ENCODE peak calls at places on chromosomes 11 and 22, in five cellular contexts. S is HCT116, Q is HepG2, B is K562, Z is SK-N-SH. K is an unnamed sample.

GRCh38 chr11:69086152-69086551 is 37.4 kb downstream of the TPCN2 start:
- DNase-seq in Q (no peak), B (no peak), S (no peak), Z (no peak), K (no peak)

GRCh38 chr11:110453684-110454354 is 24.1 kb downstream of the FDX1 start:
- DNase-seq in S (no peak), B (no peak), Q (no peak), Z (no peak), K (no peak)

GRCh38 chr11:122159861-122160260 is 43.8 kb upstream of the BLID start:
- DNase-seq in Q (no peak), S (no peak), B (no peak), Z (no peak), K (no peak)

GRCh38 chr22:32996702-32997101 is 61.5 kb downstream of the SYN3 start:
- DNase-seq in Z (no peak), B (no peak), S (no peak), Q (no peak), K (no peak)

GRCh38 chr11:72782081-72782920 is 11.5 kb downstream of the STARD10 start:
- DNase-seq in Z (peak; percentile 61), S (no peak), Q (peak; percentile 79), B (no peak), K (no peak)

GRCh38 chr22:32411388-32411787 is 659 bp downstream of the RTCB start:
- DNase-seq in B (no peak), Q (peak; percentile 27), S (no peak), Z (peak; percentile 12), K (no peak)

GRCh38 chr11:28701760-28702449 is 593.7 kb downstream of the METTL15 start:
- DNase-seq in B (no peak), S (peak; percentile 69), Q (no peak), Z (no peak), K (no peak)

GRCh38 chr22:18078329-18079041 is 695 bp downstream of the PEX26 start:
- DNase-seq in Q (peak; percentile 34), Z (peak; percentile 63), B (peak; percentile 40), S (no peak), K (no peak)

GRCh38 chr11:76293189-76293631 is 86.9 kb upstream of the WNT11 start:
- DNase-seq in S (no peak), B (no peak), Q (no peak), Z (no peak), K (peak; percentile 71)

DNA sequence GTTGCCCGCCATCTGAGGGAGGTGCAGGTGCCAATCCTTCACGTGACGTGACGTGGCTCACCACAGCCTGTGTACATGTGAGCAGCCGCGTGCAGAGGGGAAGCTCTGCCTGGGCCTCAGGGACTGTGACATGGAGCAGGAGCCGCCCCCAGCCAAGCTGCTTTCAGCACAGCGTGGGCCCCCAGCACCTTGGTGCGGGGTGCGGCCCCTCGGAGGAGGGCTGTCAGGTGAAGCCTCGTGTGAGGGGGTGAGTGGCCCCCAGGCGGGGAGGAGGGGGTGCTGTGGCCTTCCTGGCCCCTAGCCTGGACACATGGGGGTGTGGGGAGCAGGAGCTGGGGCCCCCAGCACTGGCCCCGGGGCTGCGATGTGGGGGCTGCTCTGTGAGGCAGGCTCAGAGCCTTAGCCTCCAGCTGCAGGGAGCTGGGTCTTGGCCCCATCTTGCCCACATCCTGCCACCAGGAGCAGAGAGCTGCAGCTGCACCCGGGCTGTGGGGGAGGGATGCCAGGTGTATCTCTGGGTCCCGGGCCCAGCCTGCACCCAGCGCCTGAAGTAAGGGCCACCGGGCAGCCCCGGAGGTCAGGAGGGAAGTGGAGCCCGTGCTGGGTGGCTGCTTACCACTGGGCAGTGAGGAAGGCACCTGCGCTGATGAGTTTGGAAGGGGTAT is at the start of gene ADORA2A:
- DNase-seq in Q (no peak), S (no peak), Z (peak; percentile 39), B (no peak), K (peak; percentile 35)
- TF ChIP-seq ZBTB33 in Q (no peak), S (no peak), Z (no peak), B (no peak), K (no peak)

DNA sequence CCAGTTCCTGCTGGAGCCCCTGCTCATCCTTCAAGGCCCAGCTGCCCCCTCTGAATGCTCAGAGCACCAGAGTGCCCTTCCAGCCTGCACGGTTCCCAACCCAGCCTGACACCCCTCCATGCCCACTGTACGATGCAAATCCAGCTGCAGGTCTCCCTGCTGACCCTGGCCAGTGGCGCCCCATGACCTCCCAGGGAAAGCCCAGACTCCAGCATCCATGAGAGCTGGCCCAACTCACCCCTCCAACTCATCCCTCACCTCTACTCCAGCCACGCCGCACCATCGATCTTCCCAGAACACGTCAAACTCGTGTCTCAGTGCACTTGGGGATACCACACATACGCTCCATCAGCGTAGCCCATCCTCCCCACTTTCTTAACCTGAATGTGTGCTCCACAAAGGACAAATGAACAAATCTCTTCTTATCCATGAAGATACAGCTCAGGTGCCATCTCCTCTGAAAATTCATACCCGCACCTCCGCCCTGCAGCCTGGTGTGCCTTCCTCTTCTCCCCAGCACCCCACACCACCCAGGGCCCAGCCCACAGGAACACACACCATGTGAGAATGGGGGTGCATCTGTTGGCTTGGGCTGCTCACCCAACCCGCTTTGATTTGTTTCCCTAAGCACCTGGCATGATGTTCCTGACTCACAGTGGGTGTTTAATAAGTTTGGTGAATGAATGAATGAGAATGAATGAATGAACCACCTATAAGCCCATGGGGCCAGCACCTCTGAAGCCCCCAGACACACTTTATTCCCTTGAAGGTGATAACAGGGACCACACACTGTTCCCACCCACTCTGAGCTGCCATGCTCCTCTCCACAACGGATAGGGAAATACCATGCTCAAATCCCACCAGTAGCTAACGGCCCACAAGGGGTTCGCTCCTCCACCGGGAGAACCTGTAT is 6.2 kb downstream of the PLA2G6 start:
- DNase-seq in Z (no peak), B (no peak), Q (no peak), S (no peak), K (no peak)
- TF ChIP-seq ZBTB33 in Z (no peak), B (no peak), Q (no peak), S (no peak), K (no peak)

GRCh38 chr11:444397-445144 is 2.8 kb upstream of the ANO9 start:
- DNase-seq in Z (no peak), B (peak; percentile 69), Q (no peak), S (no peak), K (no peak)
- TF ChIP-seq ZBTB33 in Z (no peak), B (no peak), Q (no peak), S (no peak), K (no peak)

DNA sequence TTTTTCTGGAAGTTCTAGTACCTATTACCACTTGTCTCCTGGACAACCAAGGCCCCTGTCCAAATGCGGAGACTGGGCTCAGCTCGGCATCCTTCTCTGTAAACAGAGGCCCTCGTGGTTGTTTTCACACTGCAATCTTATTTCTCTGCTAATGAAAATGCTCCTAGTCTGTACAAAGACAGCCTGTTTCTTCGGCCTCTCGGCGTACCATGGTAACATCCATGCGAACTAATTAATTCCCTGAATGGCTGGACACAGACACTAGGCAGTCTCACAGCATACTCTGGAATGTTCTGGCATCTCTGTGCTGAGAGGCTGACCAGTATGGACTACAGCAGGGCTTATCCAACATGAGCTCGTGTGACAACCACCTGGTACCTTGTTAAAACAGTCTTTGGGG is 5.7 kb downstream of the POLR3H start:
- DNase-seq in S (no peak), B (no peak), Q (no peak), Z (no peak), K (no peak)
- TF ChIP-seq ZBTB33 in S (no peak), B (no peak), Q (no peak), Z (no peak), K (no peak)

DNA sequence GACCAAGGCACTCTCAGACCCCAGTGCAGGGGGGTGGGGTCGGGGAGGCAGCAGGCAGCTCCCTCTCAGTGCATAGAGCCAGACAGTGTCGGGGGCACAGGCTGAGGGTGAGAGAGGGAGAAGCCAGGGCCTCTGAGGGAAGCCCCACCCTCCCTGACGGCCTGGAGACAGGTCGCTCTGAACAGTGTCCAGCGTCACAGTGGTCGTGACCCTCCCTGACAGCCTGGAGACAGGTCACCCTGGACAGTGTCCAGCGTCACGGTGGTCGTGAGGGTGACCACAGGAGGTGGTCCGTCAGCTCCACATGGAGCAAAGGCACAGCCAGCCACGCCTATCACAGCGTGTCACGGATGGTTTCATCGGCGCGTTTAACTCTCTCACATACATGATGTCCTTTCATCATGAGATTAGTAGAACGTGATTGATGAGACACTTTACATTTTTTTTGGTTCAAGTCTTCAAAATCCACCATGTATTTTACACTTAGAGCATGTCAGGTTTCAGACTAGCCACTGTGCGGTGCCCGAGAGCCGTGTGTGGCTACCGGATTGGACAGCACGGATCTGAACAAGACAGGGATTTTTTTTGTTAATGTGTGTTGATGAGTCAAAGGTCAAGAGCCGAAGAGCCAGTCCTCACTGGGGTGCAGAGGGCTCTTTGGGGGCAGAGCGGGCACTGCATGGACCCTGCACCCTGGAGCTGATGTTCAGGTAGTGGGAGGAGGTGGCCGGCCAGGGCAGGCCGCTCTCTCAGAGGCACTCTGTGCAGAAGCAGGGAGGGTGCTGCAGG is 23.9 kb upstream of the PANX2 start:
- DNase-seq in Q (peak; percentile 87), Z (peak; percentile 81), B (peak; percentile 63), S (peak; percentile 32), K (no peak)
- TF ChIP-seq ZBTB33 in Q (peak; percentile 22), Z (no peak), B (peak; percentile 84), S (no peak), K (no peak)

DNA sequence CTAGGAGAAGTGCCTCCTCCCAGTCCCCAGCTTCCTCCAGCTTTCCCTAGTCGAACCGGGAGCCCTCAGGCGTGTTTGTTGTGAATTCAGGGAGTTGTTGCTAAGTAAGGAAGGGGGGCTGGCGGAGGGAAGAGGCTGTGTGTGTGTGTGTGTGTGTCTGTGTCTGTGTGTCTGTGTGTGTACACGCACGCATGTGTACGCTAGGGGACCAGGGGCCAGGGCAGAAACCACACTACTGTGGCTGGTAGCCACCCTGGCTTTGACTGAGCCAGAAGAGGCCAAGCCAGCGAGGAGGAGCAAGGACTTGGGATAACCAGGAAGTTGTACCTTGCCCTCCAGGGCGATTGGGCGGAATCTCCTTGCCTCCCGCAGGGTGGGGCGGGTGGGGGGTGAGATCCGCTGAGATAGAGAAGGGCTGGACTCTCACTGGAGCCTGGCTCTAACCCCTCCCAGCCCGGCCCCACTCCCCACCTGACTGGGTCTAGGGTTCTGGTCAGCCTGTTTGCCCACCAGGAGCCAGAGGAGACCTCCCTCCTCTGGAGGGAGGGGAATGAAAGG is 7.5 kb downstream of the BCL9L start:
- DNase-seq in B (peak; percentile 77), S (no peak), Z (peak; percentile 53), Q (peak; percentile 69), K (no peak)
- TF ChIP-seq ZBTB33 in B (no peak), S (no peak), Z (no peak), Q (no peak), K (no peak)

DNA sequence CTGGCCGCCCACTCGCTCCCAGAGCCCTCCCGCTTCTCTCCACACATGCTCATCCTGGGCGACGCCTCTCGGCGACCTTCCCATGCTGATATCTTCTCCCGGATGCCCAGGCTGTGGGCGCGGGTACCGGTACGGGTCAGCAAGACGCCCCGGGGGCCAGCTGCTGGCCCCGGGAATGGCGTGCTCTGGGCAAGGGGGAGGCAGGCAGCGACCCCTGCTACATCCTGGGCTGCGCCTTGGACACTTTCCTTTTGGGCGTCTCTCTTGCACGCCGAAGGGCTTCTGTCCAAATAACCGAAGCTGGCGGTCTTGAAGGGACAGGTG is 48.1 kb downstream of the RPL27A start:
- DNase-seq in Q (no peak), B (no peak), Z (no peak), S (no peak), K (no peak)
- TF ChIP-seq ZBTB33 in Q (no peak), B (no peak), Z (no peak), S (no peak), K (no peak)

GRCh38 chr11:128800871-128801417 is 66.2 kb downstream of the KCNJ1 start:
- DNase-seq in B (no peak), Q (no peak), S (no peak), Z (no peak), K (no peak)

DNA sequence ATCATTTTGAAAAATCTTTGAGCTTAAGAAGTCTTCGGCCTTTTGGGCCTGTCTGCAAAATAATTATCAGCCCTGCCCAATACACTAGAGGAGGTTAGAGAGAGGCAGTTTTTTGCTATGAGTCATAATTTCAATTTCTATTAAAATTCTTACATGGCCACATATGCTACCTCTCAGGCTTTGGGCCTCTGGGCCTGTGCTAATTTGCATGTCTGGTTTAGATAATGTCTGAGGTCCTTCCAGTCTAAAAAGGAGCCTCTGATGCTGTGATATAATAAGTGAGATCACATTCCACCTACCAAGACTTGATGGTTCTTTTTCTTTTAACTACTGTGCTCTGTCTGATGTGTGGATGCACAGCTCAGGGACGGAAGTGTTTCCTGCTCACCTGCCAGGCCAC is 70.8 kb downstream of the KCNJ1 start:
- DNase-seq in S (no peak), B (no peak), Z (no peak), Q (no peak), K (peak; percentile 43)
- TF ChIP-seq ZBTB33 in S (no peak), B (no peak), Z (no peak), Q (no peak), K (no peak)